ENCODE peak calls at places on chromosomes 13 and 19, in four cellular contexts. Y, O, D and G are unnamed samples. For H3K9me3, the result is how much of the 10 kb centered on the place peaks cover.

GRCh38 chr13:62278271-62278670 is 862.6 kb upstream of the PCDH20 start:
- DNase-seq in Y (no peak), D (no peak), O (no peak), G (no peak)

GRCh38 chr13:97498419-97498818 is 64.5 kb downstream of the RAP2A start:
- DNase-seq in D (no peak), O (no peak), Y (no peak), G (no peak)

GRCh38 chr13:44259045-44260042 is 114.3 kb upstream of the SERP2 start:
- DNase-seq in D (no peak), Y (peak), O (no peak), G (no peak)

GRCh38 chr19:38270587-38271167 is 6.3 kb downstream of the SPINT2 start:
- DNase-seq in D (no peak), O (no peak), Y (no peak), G (no peak)

GRCh38 chr13:106291006-106291405 is 244.5 kb downstream of the EFNB2 start:
- DNase-seq in D (no peak), Y (no peak), O (no peak), G (no peak)

GRCh38 chr13:30895773-30896172 is 10.3 kb upstream of the MEDAG start:
- DNase-seq in Y (no peak), D (no peak), O (no peak), G (peak)

GRCh38 chr19:45075215-45076028 is 856 bp downstream of the ZNF296 start:
- DNase-seq in D (peak), O (peak), Y (peak), G (no peak)

GRCh38 chr13:77267362-77267761 is 59.5 kb downstream of the MYCBP2 start:
- DNase-seq in D (no peak), Y (no peak), O (no peak), G (no peak)

GRCh38 chr13:73039201-73040108 is 19.4 kb upstream of the KLF5 start:
- DNase-seq in O (peak), D (no peak), Y (no peak), G (no peak)

GRCh38 chr19:48258350-48258749 is 2.6 kb upstream of the CARD8 start:
- DNase-seq in Y (no peak), O (no peak), D (no peak), G (no peak)

GRCh38 chr13:71979616-71980015 is 112.6 kb upstream of the DACH1 start:
- DNase-seq in Y (no peak), D (peak), O (peak), G (no peak)

GRCh38 chr13:70844391-70845108 is 736.3 kb upstream of the KLHL1 start:
- DNase-seq in D (no peak), Y (no peak), O (no peak), G (no peak)

GRCh38 chr13:111395511-111396393 is 75.3 kb downstream of the TEX29 start:
- DNase-seq in Y (peak), O (peak), D (no peak), G (no peak)

GRCh38 chr13:63124863-63125262 is 1709.2 kb upstream of the PCDH20 start:
- DNase-seq in D (peak), Y (no peak), O (no peak), G (no peak)

GRCh38 chr19:27890206-27890605 is 1322.7 kb downstream of the UQCRFS1 start:
- DNase-seq in Y (no peak), O (no peak), D (no peak), G (no peak)
- H3K9me3 ChIP-seq in Y (under half), O (under half), D (under half), G (half or more)

DNA sequence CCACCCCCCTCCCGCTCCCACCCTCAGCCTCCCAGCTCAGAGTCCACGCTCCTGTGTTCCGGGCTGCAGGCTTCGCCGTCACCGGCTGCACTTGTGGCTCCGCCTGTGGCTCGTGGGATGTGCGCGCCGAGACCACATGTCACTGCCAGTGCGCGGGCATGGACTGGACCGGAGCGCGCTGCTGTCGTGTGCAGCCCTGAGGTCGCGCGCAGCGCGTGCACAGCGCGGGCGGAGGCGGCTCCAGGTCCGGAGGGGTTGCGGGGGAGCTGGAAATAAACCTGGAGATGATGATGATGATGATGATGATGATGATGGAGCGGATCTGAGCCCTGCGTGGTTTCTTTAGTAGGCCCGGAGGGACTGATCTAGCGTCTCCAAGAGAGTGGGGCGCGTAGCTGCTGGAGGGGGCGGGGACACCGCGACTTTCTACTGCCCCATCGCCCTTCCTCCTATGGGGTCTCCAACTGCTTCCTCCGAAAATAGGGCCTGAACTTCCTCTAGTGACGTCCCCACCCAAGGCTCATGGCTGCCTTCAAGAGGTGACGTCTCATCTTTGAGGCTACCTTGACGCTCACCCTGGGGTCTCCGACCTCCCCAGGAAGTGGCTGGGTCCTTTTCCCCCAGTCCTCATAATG is 1.4 kb downstream of the RETN start:
- DNase-seq in O (no peak), Y (no peak), D (no peak), G (no peak)
- H3K4me3 ChIP-seq in O (peak), Y (peak), D (no peak), G (no peak)

DNA sequence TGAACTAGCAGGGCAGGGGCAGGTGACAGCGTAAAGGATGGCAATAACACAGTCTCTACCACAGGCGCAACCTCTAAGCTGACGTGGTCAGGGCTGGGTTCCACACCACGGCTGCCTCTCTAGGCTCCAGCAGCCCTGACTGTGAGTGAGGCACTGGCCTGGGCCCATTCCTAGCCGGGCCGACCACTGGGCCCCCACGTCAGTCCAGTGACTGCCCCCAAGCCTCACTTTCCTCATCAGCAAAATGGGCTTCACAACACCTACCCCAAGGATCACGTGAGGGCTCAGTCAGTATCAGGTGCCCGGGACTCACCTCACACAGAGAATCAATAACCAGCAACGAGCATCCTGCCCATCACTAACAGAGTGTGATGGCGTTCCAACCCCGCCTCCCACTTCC is 5.2 kb downstream of the ZFR2 start:
- DNase-seq in Y (no peak), D (no peak), O (no peak), G (no peak)
- H3K9me3 ChIP-seq in Y (under half), D (under half), O (under half), G (under half)

DNA sequence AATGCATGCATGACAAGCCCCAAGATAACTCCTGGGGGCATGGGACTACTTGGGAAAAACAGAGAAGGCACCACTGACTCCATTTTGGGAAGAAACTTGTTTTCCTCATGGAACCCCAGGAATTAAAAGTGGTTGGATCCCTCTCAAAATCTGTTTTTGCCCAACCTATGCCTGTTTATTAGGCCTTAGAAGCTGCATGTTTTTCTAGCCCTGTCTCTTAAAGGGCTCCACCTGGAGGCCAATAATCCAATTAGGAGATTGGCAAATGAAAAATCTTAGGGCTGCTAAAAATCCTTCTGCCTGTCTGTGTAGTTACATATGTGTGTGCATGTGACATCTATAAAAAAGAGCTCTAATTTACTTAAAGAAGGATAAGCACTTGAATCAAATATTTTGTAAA is 26.9 kb downstream of the MED4 start:
- DNase-seq in O (no peak), Y (no peak), D (no peak), G (no peak)
- H3K4me3 ChIP-seq in O (peak), Y (no peak), D (no peak), G (no peak)

DNA sequence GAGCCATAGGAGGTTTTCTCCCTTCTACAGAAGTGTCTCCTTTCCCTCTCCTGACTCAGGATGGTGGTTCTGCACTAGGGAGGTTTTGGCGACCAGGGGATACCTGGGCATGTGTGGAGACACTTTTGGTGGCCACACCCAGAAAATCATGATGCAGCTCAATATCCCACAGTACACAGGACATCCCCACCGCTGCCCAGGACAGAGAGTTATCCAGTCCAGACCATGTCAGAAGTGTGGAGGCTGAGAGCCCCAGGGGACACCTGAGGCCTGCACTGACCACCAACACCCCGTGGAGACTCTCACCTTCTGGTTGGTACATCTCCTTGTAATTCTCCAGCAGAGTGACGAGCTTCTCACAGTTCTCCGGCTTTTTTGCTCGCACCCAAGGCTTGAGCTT is 16.6 kb downstream of the PEG3 start:
- DNase-seq in D (no peak), O (no peak), Y (no peak), G (no peak)
- H3K9me3 ChIP-seq in D (under half), O (half or more), Y (under half), G (half or more)

GRCh38 chr13:42073683-42074082 is 25.2 kb downstream of the DGKH start:
- DNase-seq in Y (no peak), O (no peak), D (no peak), G (no peak)

GRCh38 chr13:42083138-42083770 is 34.8 kb downstream of the DGKH start:
- DNase-seq in O (no peak), Y (no peak), D (no peak), G (no peak)

GRCh38 chr13:42075517-42075916 is 27.1 kb downstream of the DGKH start:
- DNase-seq in D (no peak), Y (no peak), O (no peak), G (no peak)

GRCh38 chr13:42076309-42076713 is 27.9 kb downstream of the DGKH start:
- DNase-seq in D (no peak), Y (no peak), O (no peak), G (no peak)

GRCh38 chr13:42078113-42078769 is 29.8 kb downstream of the DGKH start:
- DNase-seq in D (no peak), Y (no peak), O (peak), G (no peak)
- H3K4me3 ChIP-seq in D (no peak), Y (no peak), O (no peak), G (no peak)

GRCh38 chr19:11861301-11861700 is 12.8 kb downstream of the ZNF439 start:
- DNase-seq in Y (no peak), O (no peak), D (no peak), G (no peak)
- H3K9me3 ChIP-seq in Y (under half), O (under half), D (under half), G (under half)

GRCh38 chr19:40928859-40929258 is 46.8 kb upstream of the CYP2A7 start:
- DNase-seq in D (no peak), Y (no peak), O (no peak), G (no peak)

GRCh38 chr19:40927567-40927966 is 45.5 kb upstream of the CYP2A7 start:
- DNase-seq in Y (no peak), D (no peak), O (no peak), G (no peak)

GRCh38 chr19:40920300-40921004 is 38.4 kb upstream of the CYP2A7 start:
- DNase-seq in D (no peak), Y (no peak), O (no peak), G (no peak)

GRCh38 chr19:40921005-40921897 is 39.2 kb upstream of the CYP2A7 start:
- DNase-seq in Y (no peak), D (peak), O (peak), G (no peak)

GRCh38 chr19:40923934-40924391 is 41.9 kb upstream of the CYP2A7 start:
- DNase-seq in Y (no peak), O (peak), D (no peak), G (no peak)
- H3K4me3 ChIP-seq in Y (no peak), O (peak), D (no peak), G (no peak)

GRCh38 chr19:50664204-50664603 is 15.0 kb downstream of the C19orf81 start:
- DNase-seq in Y (no peak), D (no peak), O (no peak), G (no peak)
- H3K9me3 ChIP-seq in Y (under half), D (under half), O (under half), G (under half)

GRCh38 chr19:36652958-36653357 is 13.7 kb downstream of the ZNF461 start:
- DNase-seq in D (no peak), O (no peak), Y (no peak), G (no peak)
- H3K4me3 ChIP-seq in D (no peak), O (no peak), Y (no peak), G (no peak)